ENCODE peak calls at places on chromosomes 5 and 9, in six cellular contexts. T, U, Z, C, L and Q are unnamed samples.

GRCh38 chr9:94490465-94490864 is 64.4 kb upstream of the PCAT7 start:
- DNase-seq in L (peak; percentile 22), U (no peak), Z (no peak), T (no peak), C (peak; percentile 41), Q (no peak)

GRCh38 chr5:150112211-150113046 is 26.1 kb upstream of the CSF1R start:
- DNase-seq in T (peak; percentile 90), L (peak; percentile 93), Z (no peak), C (peak; percentile 73), U (peak; percentile 28), Q (peak; percentile 38)

GRCh38 chr5:57432876-57433275 is 49.7 kb downstream of the ACTBL2 start:
- DNase-seq in T (no peak), Z (peak; percentile 28), C (no peak), L (no peak), U (no peak), Q (no peak)

GRCh38 chr5:115435065-115435775 is 109.4 kb downstream of the FEM1C start:
- DNase-seq in U (no peak), T (no peak), C (no peak), L (no peak), Z (no peak), Q (no peak)

GRCh38 chr5:39400711-39401385 is 23.9 kb downstream of the DAB2 start:
- DNase-seq in Z (peak; percentile 24), L (peak; percentile 53), U (no peak), C (no peak), T (no peak), Q (no peak)

GRCh38 chr9:23621924-23622323 is 204.1 kb downstream of the ELAVL2 start:
- DNase-seq in U (no peak), Z (no peak), T (no peak), C (no peak), L (no peak), Q (no peak)

GRCh38 chr5:113212244-113212920 is 222.4 kb downstream of the TSSK1B start:
- DNase-seq in C (no peak), Z (no peak), U (no peak), L (peak; percentile 75), T (peak; percentile 67), Q (no peak)

GRCh38 chr9:19992556-19992955 is 203.7 kb upstream of the SLC24A2 start:
- DNase-seq in T (peak; percentile 96), Z (no peak), L (peak; percentile 34), C (no peak), U (no peak), Q (no peak)

GRCh38 chr9:68473790-68474189 is 66.9 kb downstream of the TMEM252 start:
- DNase-seq in U (no peak), L (no peak), C (no peak), T (no peak), Z (no peak), Q (no peak)

GRCh38 chr5:178326054-178326715 is 93.6 kb upstream of the PHYKPL start:
- DNase-seq in U (no peak), Z (no peak), T (no peak), C (no peak), L (no peak), Q (peak; percentile 37)

GRCh38 chr9:8382777-8383527 is 583.4 kb upstream of the DMAC1 start:
- DNase-seq in Z (no peak), T (no peak), C (no peak), U (no peak), L (no peak), Q (no peak)

GRCh38 chr5:133930061-133930823 is 38.2 kb downstream of the C5orf15 start:
- DNase-seq in T (peak; percentile 82), Z (no peak), U (no peak), L (peak; percentile 11), C (no peak), Q (no peak)

GRCh38 chr5:102670224-102670836 is 84.8 kb upstream of the PAM start:
- DNase-seq in U (peak; percentile 54), C (peak; percentile 60), L (peak; percentile 41), T (no peak), Z (peak; percentile 22), Q (no peak)

GRCh38 chr5:97098864-97099454 is 43.5 kb downstream of the LIX1 start:
- DNase-seq in L (peak; percentile 13), Z (no peak), C (no peak), T (no peak), U (no peak), Q (no peak)

GRCh38 chr5:141354900-141355469 is at the start of gene PCDHGA4:
- DNase-seq in C (no peak), U (no peak), Z (no peak), T (no peak), L (peak; percentile 20), Q (no peak)

GRCh38 chr5:61327761-61328753 is 4.0 kb upstream of the ZSWIM6 start:
- DNase-seq in Z (peak; percentile 56), T (peak; percentile 89), L (peak; percentile 69), C (no peak), U (no peak), Q (no peak)

GRCh38 chr9:124781967-124782660 is 5.2 kb downstream of the OLFML2A start:
- DNase-seq in T (no peak), L (no peak), Z (no peak), U (no peak), C (no peak), Q (no peak)

GRCh38 chr5:41264019-41264418 is 50.7 kb upstream of the C6 start:
- DNase-seq in T (peak; percentile 8), Z (no peak), L (no peak), C (no peak), U (no peak), Q (no peak)

GRCh38 chr5:175654807-175655206 is 3.1 kb upstream of the HRH2 start:
- DNase-seq in T (no peak), Z (no peak), U (no peak), L (no peak), C (no peak), Q (no peak)

GRCh38 chr9:89097219-89097618 is 81.4 kb downstream of the SHC3 start:
- DNase-seq in L (peak; percentile 43), Z (no peak), U (no peak), T (no peak), C (no peak), Q (no peak)

GRCh38 chr5:144370273-144370672 is 199.6 kb downstream of the KCTD16 start:
- DNase-seq in T (no peak), C (no peak), U (no peak), L (no peak), Z (no peak), Q (no peak)

GRCh38 chr5:73968729-73969128 is 342.7 kb downstream of the ARHGEF28 start:
- DNase-seq in Z (no peak), T (peak; percentile 80), U (no peak), L (no peak), C (no peak), Q (no peak)

GRCh38 chr9:121281614-121282291 is 13.8 kb downstream of the GSN start:
- DNase-seq in U (peak; percentile 72), C (no peak), L (peak; percentile 45), Z (peak; percentile 85), T (peak; percentile 80), Q (peak; percentile 95)

GRCh38 chr9:121282309-121283071 is 14.5 kb downstream of the GSN start:
- DNase-seq in L (peak; percentile 62), U (no peak), C (no peak), Z (no peak), T (peak; percentile 90), Q (peak; percentile 31)

GRCh38 chr9:121283072-121283398 is 15.1 kb downstream of the GSN start:
- DNase-seq in L (no peak), U (no peak), C (no peak), T (no peak), Z (no peak), Q (no peak)

GRCh38 chr9:121279841-121280388 is 12.0 kb downstream of the GSN start:
- DNase-seq in Z (no peak), L (no peak), U (no peak), C (no peak), T (no peak), Q (no peak)

DNA sequence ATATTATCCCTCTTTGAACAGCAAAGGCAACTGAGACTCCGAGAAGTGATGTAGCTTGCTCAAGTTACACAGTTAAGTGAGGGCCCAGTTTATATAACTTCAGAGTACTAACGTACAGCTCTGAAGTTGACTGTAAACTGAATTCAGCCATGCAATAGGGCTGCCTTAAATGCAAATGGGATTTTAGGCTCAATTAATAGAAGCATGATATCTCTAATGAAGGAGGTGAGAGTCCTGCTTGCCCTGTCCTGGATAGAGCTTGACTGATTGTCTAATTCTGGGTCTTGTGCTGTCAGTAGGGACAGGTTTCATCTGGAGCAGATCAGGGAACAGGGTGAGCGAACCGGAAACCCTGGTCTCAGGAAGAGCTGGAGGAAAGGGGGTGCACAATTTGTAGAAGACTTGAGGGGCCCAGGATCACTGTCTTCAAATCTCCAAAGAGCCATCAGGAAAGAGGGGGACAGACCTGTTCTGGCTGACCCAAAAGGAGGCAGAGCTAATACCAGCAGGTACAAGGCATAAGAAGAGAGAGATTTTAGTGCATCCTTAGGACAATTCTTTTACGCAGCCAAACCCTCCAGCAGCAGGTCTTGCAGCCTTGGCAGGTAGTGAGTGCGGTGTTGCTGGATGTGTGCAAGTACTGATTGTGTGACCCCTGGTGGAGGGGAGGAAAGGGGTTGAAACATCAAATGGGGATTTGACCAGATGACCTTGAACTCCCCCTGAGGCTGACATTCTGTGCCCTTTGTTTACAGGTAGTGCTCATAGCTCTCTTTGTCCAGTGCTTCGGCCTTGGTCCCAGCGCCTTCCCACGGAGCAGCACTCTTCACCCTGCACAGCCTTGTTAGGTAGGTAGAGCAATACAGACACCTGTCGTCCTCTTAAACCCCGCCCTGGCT is 13.0 kb downstream of the GSN start:
- DNase-seq in L (no peak), C (no peak), T (no peak), Z (peak; percentile 80), U (no peak), Q (no peak)
- H3K9ac ChIP-seq in L (peak overlapping the region; percentile 49), C (no peak overlapping the region), T (peak overlapping the region; percentile 50), Z (peak overlapping the region; percentile 43), U (no peak overlapping the region), Q (peak overlapping the region; percentile 85)

DNA sequence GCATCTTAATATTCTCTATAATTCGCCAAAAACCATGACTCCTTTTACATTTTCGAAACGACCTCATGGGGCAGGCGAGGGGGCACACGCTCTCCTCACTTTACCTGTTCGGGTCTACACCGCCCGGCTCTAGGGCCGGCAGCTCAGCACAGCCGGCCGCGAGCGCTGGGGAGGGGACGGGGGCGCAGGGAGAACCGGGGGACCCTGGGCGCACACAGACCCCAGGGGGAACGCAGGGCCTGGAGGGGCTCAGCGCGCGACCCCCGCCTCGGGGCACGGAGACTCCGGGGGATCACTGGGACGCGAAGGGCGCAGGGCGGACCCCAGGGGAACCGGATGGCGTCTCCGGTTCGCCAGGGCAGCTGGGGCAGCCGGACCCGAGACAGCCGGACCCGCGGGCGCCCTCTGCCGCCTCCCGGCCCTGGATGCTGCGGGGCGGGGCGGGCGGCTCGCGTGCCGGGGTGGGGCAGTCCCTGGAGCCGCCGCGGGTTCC is at the start of gene AHRR:
- DNase-seq in C (peak; percentile 88), T (peak; percentile 22), Z (peak; percentile 12), U (peak; percentile 71), L (peak; percentile 94), Q (peak; percentile 66)
- H3K9ac ChIP-seq in C (no peak within 1 kb of the TSS), T (peak within 1 kb of the TSS; percentile 76), Z (no peak within 1 kb of the TSS), U (no peak within 1 kb of the TSS), L (peak within 1 kb of the TSS; percentile 84), Q (no peak within 1 kb of the TSS)

DNA sequence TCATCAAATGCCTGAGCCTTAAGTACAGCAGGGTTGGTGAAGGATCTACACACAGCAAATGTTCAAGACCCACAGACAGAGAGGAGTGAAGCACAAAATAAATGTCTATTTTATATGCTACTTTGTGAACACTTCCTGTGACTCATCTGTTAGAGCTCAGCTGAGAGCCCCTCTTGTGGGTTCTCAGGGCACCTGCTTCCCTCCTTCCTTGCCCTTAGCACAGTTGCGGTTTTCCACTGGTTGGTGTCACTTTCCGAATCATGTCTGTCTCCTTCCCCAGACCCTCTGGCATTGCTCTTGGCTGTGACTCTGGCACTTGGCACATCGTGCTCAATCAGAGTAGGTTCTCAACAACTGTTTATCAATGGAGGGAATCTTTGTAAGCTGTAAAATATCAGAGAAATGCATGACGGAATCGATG is 128.5 kb upstream of the STC2 start:
- DNase-seq in Z (no peak), L (no peak), T (peak; percentile 92), C (no peak), U (no peak), Q (no peak)
- H3K9ac ChIP-seq in Z (no peak overlapping the region), L (peak overlapping the region; percentile 9), T (peak overlapping the region; percentile 68), C (no peak overlapping the region), U (no peak overlapping the region), Q (no peak overlapping the region)

GRCh38 chr9:87336914-87337333 is 160.7 kb upstream of the DAPK1 start:
- DNase-seq in C (peak; percentile 89), U (no peak), Z (peak; percentile 75), L (peak; percentile 92), T (peak; percentile 68), Q (peak; percentile 24)
- H3K9ac ChIP-seq in C (no peak overlapping the region), U (peak overlapping the region; percentile 20), Z (no peak overlapping the region), L (peak overlapping the region; percentile 69), T (peak overlapping the region; percentile 2), Q (no peak overlapping the region)